ENCODE peak calls at places on chromosomes 12 and 14, in nine cellular contexts. I is kidney epithelial cell; T is C1 segment of cervical spinal cord; X is naive thymus-derived CD8-positive, alpha-beta T cell; W is midbrain; Z is NCI-H345; B is G401; R is GM13977; Q is stimulated activated CD4-positive, alpha-beta T cell treated with anti-CD3 and anti-CD28 coated beads, Interleukin-15, amount 100 ng/mL, for 1 hour. O is an unnamed sample.

GRCh38 chr12:71447691-71448660 is 8.4 kb downstream of the LGR5 start:
- DNase-seq in R (no peak), Q (no peak), I (peak; percentile 19), T (peak; percentile 48), X (no peak), Z (no peak), B (peak; percentile 5), W (peak; percentile 62), O (peak; percentile 55)

GRCh38 chr12:6201199-6201608 is 1.0 kb downstream of the CD9 start:
- DNase-seq in R (no peak), W (no peak), Q (no peak), T (no peak), B (no peak), Z (peak; percentile 31), X (no peak), I (no peak), O (peak; percentile 58)

GRCh38 chr14:67934087-67934486 is 114.5 kb downstream of the RAD51B start:
- DNase-seq in I (peak; percentile 61), Q (no peak), Z (peak; percentile 61), B (peak; percentile 79), R (peak; percentile 57), T (no peak), W (peak; percentile 67), X (no peak), O (peak; percentile 90)

GRCh38 chr12:51009038-51009437 is 17.1 kb downstream of the SLC11A2 start:
- DNase-seq in Q (peak; percentile 15), I (no peak), B (peak; percentile 67), X (peak; percentile 55), Z (no peak), W (peak; percentile 89), R (no peak), T (peak; percentile 70), O (peak; percentile 80)

GRCh38 chr14:55481769-55482168 is 41.4 kb upstream of the TBPL2 start:
- DNase-seq in B (no peak), W (no peak), Z (no peak), T (no peak), Q (no peak), R (no peak), I (no peak), X (no peak), O (no peak)

GRCh38 chr12:59823535-59823934 is 227.7 kb downstream of the SLC16A7 start:
- DNase-seq in Z (no peak), R (no peak), X (no peak), B (peak; percentile 5), I (no peak), Q (no peak), T (no peak), W (no peak), O (no peak)

GRCh38 chr14:91311284-91311662 is 66.8 kb upstream of the GPR68 start:
- DNase-seq in Q (peak; percentile 34), R (no peak), X (no peak), Z (no peak), W (no peak), I (no peak), T (no peak), B (no peak), O (no peak)

GRCh38 chr14:73759183-73759713 is 45.1 kb upstream of the PNMA1 start:
- DNase-seq in I (no peak), Z (peak; percentile 78), B (no peak), T (no peak), W (peak; percentile 51), X (peak; percentile 60), Q (peak; percentile 32), R (peak; percentile 73), O (no peak)

GRCh38 chr12:50196537-50196936 is 29.4 kb upstream of the CERS5 start:
- DNase-seq in I (no peak), R (no peak), T (no peak), W (no peak), Z (no peak), B (no peak), X (no peak), Q (no peak), O (no peak)

GRCh38 chr12:109779382-109779781 is 53.8 kb downstream of the TRPV4 start:
- DNase-seq in X (no peak), T (no peak), R (no peak), I (no peak), W (no peak), Q (no peak), Z (no peak), B (no peak), O (no peak)

GRCh38 chr12:110708917-110709316 is 20.0 kb upstream of the HVCN1 start:
- DNase-seq in X (no peak), Q (no peak), B (no peak), R (no peak), Z (no peak), T (no peak), I (no peak), W (no peak), O (no peak)

GRCh38 chr12:15050664-15051063 is 77.8 kb downstream of the PDE6H start:
- DNase-seq in I (no peak), W (no peak), X (no peak), B (no peak), Z (no peak), T (no peak), Q (no peak), R (no peak), O (peak; percentile 67)

GRCh38 chr12:51823875-51824565 is 24.5 kb downstream of the FIGNL2 start:
- DNase-seq in I (no peak), Q (no peak), T (no peak), R (no peak), B (peak; percentile 92), Z (peak; percentile 81), X (no peak), W (peak; percentile 68), O (peak; percentile 70)

GRCh38 chr12:121637231-121637914 is 11.0 kb downstream of the ORAI1 start:
- DNase-seq in T (peak; percentile 6), B (no peak), R (peak; percentile 73), Z (no peak), X (peak; percentile 32), W (no peak), Q (peak; percentile 22), I (no peak), O (no peak)

O was measured in renal cortical epithelial cell.